ENCODE peak calls at places on chromosome 1, in four cellular contexts. One of them, this sample, is unnamed.

GRCh38 chr1:41353744-41354143 is 7.5 kb upstream of the FOXO6 start:
- DNase-seq in breast epithelium: peak; percentile 84
- DNase-seq in A549: no peak
- DNase-seq in H54: no peak
- DNase-seq in this sample: peak; percentile 37

GRCh38 chr1:186511761-186512637 is 51.1 kb upstream of the PDC start:
- DNase-seq in breast epithelium: no peak
- DNase-seq in A549: no peak
- DNase-seq in H54: no peak
- DNase-seq in this sample: peak; percentile 72

GRCh38 chr1:31374511-31375196 is 1.8 kb upstream of the FABP3 start:
- DNase-seq in breast epithelium: no peak
- DNase-seq in A549: no peak
- DNase-seq in H54: peak; percentile 37
- DNase-seq in this sample: no peak

GRCh38 chr1:17122449-17123194 is 3.4 kb upstream of the PADI2 start:
- DNase-seq in breast epithelium: no peak
- DNase-seq in A549: no peak
- DNase-seq in H54: no peak
- DNase-seq in this sample: peak; percentile 41

GRCh38 chr1:1255627-1256026 is 9.1 kb upstream of the C1QTNF12 start:
- DNase-seq in breast epithelium: no peak
- DNase-seq in A549: no peak
- DNase-seq in H54: no peak
- DNase-seq in this sample: no peak

GRCh38 chr1:161330346-161330745 is 16.2 kb downstream of the SDHC start:
- DNase-seq in breast epithelium: no peak
- DNase-seq in A549: no peak
- DNase-seq in H54: peak; percentile 28
- DNase-seq in this sample: no peak

GRCh38 chr1:218658899-218659298 is 313.8 kb downstream of the TGFB2 start:
- DNase-seq in breast epithelium: no peak
- DNase-seq in A549: peak; percentile 43
- DNase-seq in H54: peak; percentile 24
- DNase-seq in this sample: no peak

GRCh38 chr1:5620997-5621396 is 371.2 kb downstream of the NPHP4 start:
- DNase-seq in breast epithelium: no peak
- DNase-seq in A549: peak; percentile 25
- DNase-seq in H54: peak; percentile 8
- DNase-seq in this sample: no peak

GRCh38 chr1:21149430-21149861 is 27.3 kb downstream of the EIF4G3 start:
- DNase-seq in breast epithelium: no peak
- DNase-seq in A549: peak; percentile 48
- DNase-seq in H54: peak; percentile 13
- DNase-seq in this sample: no peak

GRCh38 chr1:63329621-63330330 is 7.4 kb downstream of the FOXD3 start:
- DNase-seq in breast epithelium: no peak
- DNase-seq in A549: no peak
- DNase-seq in H54: no peak
- DNase-seq in this sample: no peak

DNA sequence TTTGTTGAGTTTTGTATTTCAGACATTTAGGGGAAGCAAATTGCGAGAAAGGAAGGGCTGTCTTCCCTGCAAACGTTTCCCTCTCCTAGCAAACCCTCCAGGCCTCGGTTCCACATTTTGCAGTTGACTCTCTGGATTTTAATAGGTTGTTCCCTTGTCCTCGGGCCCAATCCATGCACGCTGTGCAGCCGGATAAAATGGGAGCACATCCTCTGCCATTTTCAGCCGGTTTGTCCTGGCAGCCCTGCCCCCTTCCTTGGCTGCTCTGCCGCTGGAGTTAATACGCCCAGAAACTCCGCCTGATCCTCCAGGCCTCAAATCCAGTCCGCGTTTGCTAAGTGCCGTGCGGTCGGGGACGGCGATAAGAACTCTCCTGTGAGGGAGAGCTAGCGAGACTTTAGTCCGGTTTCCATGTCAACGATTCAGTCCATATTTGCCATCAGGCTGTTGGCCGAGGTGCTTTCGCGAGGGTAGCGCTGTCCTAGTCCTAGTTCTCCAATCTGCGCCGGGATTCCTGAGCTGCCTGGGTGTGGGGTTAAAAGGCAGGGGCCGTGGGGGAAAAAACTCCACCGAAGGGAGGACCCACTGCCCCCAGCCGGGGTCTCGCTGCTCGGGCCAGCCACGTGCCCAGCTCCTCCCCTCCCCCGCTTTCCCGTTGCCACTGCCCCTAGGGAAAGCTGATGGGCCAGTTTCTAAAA is 2.9 kb upstream of the ARID1A start:
- DNase-seq in breast epithelium: peak; percentile 94
- DNase-seq in A549: peak; percentile 90
- DNase-seq in H54: peak; percentile 70
- DNase-seq in this sample: peak; percentile 96
- TF ChIP-seq POLR2A in breast epithelium: peak; percentile 50
- TF ChIP-seq POLR2A in A549: peak; percentile 41
- TF ChIP-seq POLR2A in H54: no peak
- TF ChIP-seq POLR2A in this sample: peak; percentile 13

GRCh38 chr1:84143796-84144565 is at the start of gene PRKACB:
- DNase-seq in breast epithelium: no peak
- DNase-seq in A549: no peak
- DNase-seq in H54: no peak
- DNase-seq in this sample: no peak
- TF ChIP-seq POLR2A in breast epithelium: no peak
- TF ChIP-seq POLR2A in A549: no peak
- TF ChIP-seq POLR2A in H54: no peak
- TF ChIP-seq POLR2A in this sample: no peak

DNA sequence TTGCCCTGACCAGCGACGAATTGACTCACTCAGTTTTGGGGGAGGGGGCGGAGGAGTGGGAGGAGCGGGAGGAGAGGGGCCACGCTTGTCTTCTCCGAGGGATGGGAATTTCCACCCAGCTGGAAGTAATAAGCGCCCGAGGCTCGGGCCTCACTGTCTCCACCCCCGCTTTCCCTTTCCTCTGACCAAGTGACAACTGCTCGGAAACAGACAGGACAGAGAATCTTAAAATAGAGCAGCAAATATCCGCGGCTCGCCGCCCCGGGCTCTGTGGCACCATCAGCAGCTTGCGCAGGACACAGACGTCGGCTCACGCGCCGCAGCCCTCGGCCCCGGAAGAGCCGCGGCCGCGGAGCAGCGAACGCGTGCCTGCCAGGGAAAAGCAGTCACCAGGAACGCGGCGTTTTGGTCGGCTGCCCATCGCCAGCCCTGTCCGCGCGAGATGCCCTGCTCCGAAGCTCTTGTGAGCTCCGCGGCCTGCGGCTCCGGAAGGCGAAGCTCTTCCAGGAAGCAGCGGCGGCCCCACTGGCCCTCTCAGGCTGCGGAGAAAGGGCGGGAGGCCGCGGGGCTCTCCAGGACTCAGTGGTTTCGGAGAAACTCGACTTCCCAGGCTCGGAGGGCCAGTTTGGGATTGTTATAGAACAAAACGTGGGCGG is 10.7 kb upstream of the RGS16 start:
- DNase-seq in breast epithelium: peak; percentile 72
- DNase-seq in A549: peak; percentile 35
- DNase-seq in H54: peak; percentile 62
- DNase-seq in this sample: peak; percentile 89
- TF ChIP-seq POLR2A in breast epithelium: peak; percentile 34
- TF ChIP-seq POLR2A in A549: no peak
- TF ChIP-seq POLR2A in H54: peak; percentile 37
- TF ChIP-seq POLR2A in this sample: no peak

GRCh38 chr1:22727873-22728272 is 17.2 kb downstream of the EPHB2 start:
- DNase-seq in breast epithelium: no peak
- DNase-seq in A549: no peak
- DNase-seq in H54: no peak
- DNase-seq in this sample: no peak
- TF ChIP-seq POLR2A in breast epithelium: no peak
- TF ChIP-seq POLR2A in A549: no peak
- TF ChIP-seq POLR2A in H54: no peak
- TF ChIP-seq POLR2A in this sample: no peak

DNA sequence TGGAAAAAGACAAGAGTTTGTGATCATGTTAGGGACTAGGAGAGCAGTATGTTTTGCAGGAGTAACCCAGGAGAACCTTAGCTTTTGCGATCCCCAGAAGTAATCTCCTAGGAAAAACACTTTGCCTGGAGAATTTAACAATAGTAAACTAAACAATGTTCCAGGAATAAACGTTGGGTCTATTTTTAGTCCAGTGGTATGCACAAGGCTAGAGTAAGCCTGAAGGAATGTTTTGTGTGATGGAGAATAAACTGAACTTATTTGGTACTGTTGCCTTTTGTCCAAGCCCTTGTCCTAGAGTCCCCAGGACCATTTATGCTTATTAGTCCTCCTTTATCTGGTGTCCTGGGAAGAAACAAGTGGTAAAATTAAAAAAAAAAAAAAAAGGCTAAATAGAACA is 28.7 kb upstream of the RGS5 start:
- DNase-seq in breast epithelium: no peak
- DNase-seq in A549: no peak
- DNase-seq in H54: no peak
- DNase-seq in this sample: no peak
- TF ChIP-seq POLR2A in breast epithelium: no peak
- TF ChIP-seq POLR2A in A549: no peak
- TF ChIP-seq POLR2A in H54: no peak
- TF ChIP-seq POLR2A in this sample: no peak

DNA sequence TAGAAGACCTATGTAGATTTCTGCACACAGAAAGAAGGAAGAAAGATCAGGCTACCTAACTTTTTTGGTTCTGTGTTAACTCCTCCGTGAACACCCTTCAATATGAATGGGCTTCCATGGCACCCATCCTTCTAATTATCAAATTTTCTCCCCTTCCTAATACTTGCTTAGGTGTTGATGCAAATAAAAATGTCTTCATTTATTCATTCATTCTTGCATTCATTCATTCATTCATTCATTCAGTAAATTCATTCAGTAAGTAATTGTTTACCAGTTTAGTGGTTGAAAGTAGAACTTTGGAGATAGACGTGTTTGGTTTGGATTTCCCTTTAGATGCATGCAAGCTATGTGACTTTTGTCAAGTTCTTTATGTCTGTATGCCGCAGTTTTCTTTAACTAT is 4.6 kb downstream of the CHI3L2 start:
- DNase-seq in breast epithelium: no peak
- DNase-seq in A549: no peak
- DNase-seq in H54: no peak
- DNase-seq in this sample: no peak
- TF ChIP-seq POLR2A in breast epithelium: no peak
- TF ChIP-seq POLR2A in A549: no peak
- TF ChIP-seq POLR2A in H54: no peak
- TF ChIP-seq POLR2A in this sample: no peak